ENCODE peak calls at places on chromosomes 3 and 15, in nine cellular contexts. T is HepG2; D is transverse colon; U is CD8-positive, alpha-beta memory T cell; Q is neural progenitor cell; J is K562; A is GM23338; V is A549; B is left ventricle myocardium inferior. S is an unnamed sample.

GRCh38 chr3:194913281-194913680 is 227.6 kb downstream of the FAM43A start:
- DNase-seq in T (no peak), D (no peak), U (no peak), Q (no peak), J (no peak), A (no peak), V (no peak), B (no peak), S (no peak)

GRCh38 chr3:123031051-123031450 is 3.5 kb upstream of the SEMA5B start:
- DNase-seq in T (no peak), D (no peak), U (no peak), Q (no peak), J (no peak), A (no peak), V (no peak), B (no peak), S (no peak)

GRCh38 chr15:98330692-98331435 is 317.5 kb upstream of the IGF1R start:
- DNase-seq in T (no peak), D (no peak), U (no peak), Q (no peak), J (no peak), A (no peak), V (no peak), B (no peak), S (no peak)

GRCh38 chr3:45499529-45499928 is 95.0 kb upstream of the LIMD1 start:
- DNase-seq in T (peak; percentile 12), D (no peak), U (no peak), Q (no peak), J (no peak), A (peak; percentile 20), V (peak; percentile 19), B (no peak), S (no peak)

GRCh38 chr15:99616129-99616528 is 50.3 kb downstream of the MEF2A start:
- DNase-seq in T (no peak), D (no peak), U (no peak), Q (no peak), J (no peak), A (no peak), V (no peak), B (no peak), S (no peak)

GRCh38 chr3:50464578-50464977 is 38.9 kb downstream of the CACNA2D2 start:
- DNase-seq in T (no peak), D (no peak), U (no peak), Q (no peak), J (no peak), A (no peak), V (no peak), B (no peak), S (no peak)

GRCh38 chr15:74340139-74340538 is 27.3 kb downstream of the CYP11A1 start:
- DNase-seq in T (no peak), D (no peak), U (no peak), Q (no peak), J (no peak), A (no peak), V (no peak), B (no peak), S (peak; percentile 28)

GRCh38 chr15:65071381-65071811 is 3.6 kb upstream of the RASL12 start:
- DNase-seq in T (no peak), D (peak; percentile 31), U (no peak), Q (no peak), J (no peak), A (no peak), V (no peak), B (peak; percentile 70), S (no peak)

GRCh38 chr3:64930891-64931290 is 243.1 kb upstream of the ADAMTS9 start:
- DNase-seq in T (no peak), D (no peak), U (no peak), Q (no peak), J (no peak), A (no peak), V (no peak), B (no peak), S (no peak)

GRCh38 chr3:184377882-184378445 is at the start of gene THPO:
- DNase-seq in T (peak; percentile 90), D (no peak), U (no peak), Q (peak; percentile 40), J (peak; percentile 80), A (peak; percentile 52), V (no peak), B (no peak), S (no peak)

GRCh38 chr15:42145546-42146455 is 10.6 kb downstream of the PLA2G4F start:
- DNase-seq in T (no peak), D (no peak), U (no peak), Q (no peak), J (no peak), A (no peak), V (no peak), B (no peak), S (peak; percentile 26)

GRCh38 chr3:166713787-166714186 is 666.3 kb downstream of the ZBBX start:
- DNase-seq in T (no peak), D (no peak), U (no peak), Q (no peak), J (no peak), A (no peak), V (no peak), B (no peak), S (no peak)

GRCh38 chr3:43647331-43648166 is 25.7 kb upstream of the ANO10 start:
- DNase-seq in T (no peak), D (peak; percentile 14), U (no peak), Q (no peak), J (no peak), A (peak; percentile 30), V (no peak), B (no peak), S (no peak)

GRCh38 chr3:177824190-177824786 is 627.0 kb upstream of the TBL1XR1 start:
- DNase-seq in T (peak; percentile 93), D (peak; percentile 32), U (no peak), Q (peak; percentile 44), J (no peak), A (no peak), V (peak; percentile 49), B (peak; percentile 50), S (peak; percentile 80)

GRCh38 chr3:60225848-60226247 is 1025.4 kb downstream of the FHIT start:
- DNase-seq in T (no peak), D (no peak), U (no peak), Q (no peak), J (no peak), A (no peak), V (no peak), B (no peak), S (no peak)

GRCh38 chr3:39408493-39409372 is 2.2 kb downstream of the RPSA start:
- DNase-seq in T (no peak), D (no peak), U (peak; percentile 60), Q (no peak), J (no peak), A (no peak), V (no peak), B (no peak), S (no peak)
- H3K4me3 ChIP-seq in T (peak overlapping the region; percentile 94), D (no peak overlapping the region), U (no peak overlapping the region), Q (peak overlapping the region; percentile 74), J (peak overlapping the region; percentile 61), A (peak overlapping the region; percentile 64), V (peak overlapping the region; percentile 98), B (no peak overlapping the region), S (no peak overlapping the region)

GRCh38 chr3:107428051-107428858 is 51.0 kb downstream of the CCDC54 start:
- DNase-seq in T (no peak), D (no peak), U (no peak), Q (no peak), J (no peak), A (no peak), V (no peak), B (no peak), S (no peak)
- H3K4me1 ChIP-seq in T (peaks cover 27% of the 10 kb centered on the region), D (no peaks in the 10 kb centered on the region), U (peaks cover 15% of the 10 kb centered on the region), Q (peaks cover 6% of the 10 kb centered on the region), J (no peaks in the 10 kb centered on the region), A (no peaks in the 10 kb centered on the region), V (peaks cover 16% of the 10 kb centered on the region), B (peaks cover 25% of the 10 kb centered on the region), S (no peaks in the 10 kb centered on the region)

DNA sequence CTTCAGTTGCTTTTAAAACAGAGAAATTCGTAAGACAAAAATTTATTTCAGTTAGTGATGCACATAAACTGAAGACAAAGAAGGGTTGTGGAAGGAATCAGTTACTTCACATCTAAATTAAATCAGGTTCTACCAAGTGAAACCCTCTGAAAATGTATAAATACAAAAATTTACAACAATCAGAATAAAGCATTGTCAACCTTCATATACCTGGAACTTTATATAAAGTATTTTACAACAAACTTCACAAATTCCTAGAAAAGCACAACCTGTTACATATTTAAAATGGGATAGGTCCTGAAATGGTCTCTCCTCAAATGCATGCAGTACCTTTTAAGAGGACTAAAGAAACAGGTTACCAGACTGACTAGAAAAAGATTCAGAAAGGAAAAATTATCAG is 26.9 kb downstream of the ATOSA start:
- DNase-seq in T (no peak), D (no peak), U (no peak), Q (no peak), J (no peak), A (no peak), V (no peak), B (no peak), S (no peak)
- H3K4me3 ChIP-seq in T (peak overlapping the region; percentile 56), D (no peak overlapping the region), U (no peak overlapping the region), Q (no peak overlapping the region), J (no peak overlapping the region), A (no peak overlapping the region), V (peak overlapping the region; percentile 40), B (peak overlapping the region; percentile 50), S (no peak overlapping the region)

DNA sequence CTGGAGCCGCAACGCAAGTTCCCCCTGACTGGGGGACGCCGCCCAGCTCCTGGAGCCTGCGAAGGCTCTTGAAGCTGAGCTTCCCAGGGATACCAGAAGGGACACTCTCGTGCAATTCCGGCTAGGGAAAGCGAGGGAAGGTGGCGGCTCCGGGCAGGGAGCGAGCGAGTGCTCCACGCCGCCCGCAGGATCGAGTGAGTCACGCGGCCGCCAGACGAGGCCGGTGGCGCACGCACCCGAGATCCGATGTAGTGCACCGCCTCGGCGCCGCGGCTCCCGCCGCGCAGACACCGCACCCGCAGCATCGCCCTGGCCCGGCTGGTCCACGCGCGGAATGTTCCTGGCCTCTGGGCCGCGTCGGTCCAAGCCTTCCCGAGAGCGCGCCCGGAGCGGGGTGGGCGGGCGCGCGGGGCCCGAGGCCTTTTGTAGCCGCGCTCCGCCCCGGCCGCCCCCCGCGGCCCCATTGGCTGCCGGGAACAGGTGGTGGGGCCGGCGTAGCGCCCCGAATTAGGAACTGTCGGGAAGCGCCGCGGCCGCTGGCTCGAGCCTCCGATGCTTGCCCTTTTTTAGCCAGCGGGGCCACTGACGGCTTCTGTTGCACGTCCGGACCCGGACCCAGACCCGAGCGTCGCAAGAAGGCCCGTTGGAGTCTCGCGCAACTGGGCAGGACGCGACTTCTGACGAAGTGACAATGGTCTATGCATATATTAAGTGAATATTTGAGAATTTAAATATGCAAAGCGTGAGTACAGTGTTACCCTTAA is at the start of gene GATM:
- DNase-seq in T (no peak), D (peak; percentile 79), U (peak; percentile 49), Q (peak; percentile 90), J (no peak), A (peak; percentile 88), V (peak; percentile 72), B (peak; percentile 85), S (no peak)
- H3K4me1 ChIP-seq in T (peaks cover 21% of the 10 kb centered on the region), D (no peaks in the 10 kb centered on the region), U (peaks cover 11% of the 10 kb centered on the region), Q (peaks cover 5% of the 10 kb centered on the region), J (no peaks in the 10 kb centered on the region), A (peaks cover 9% of the 10 kb centered on the region), V (peaks cover 5% of the 10 kb centered on the region), B (peaks cover 57% of the 10 kb centered on the region), S (peaks cover 45% of the 10 kb centered on the region)